ENCODE peak calls at places on chromosomes 16 and 17, in seven cellular contexts. S is A549, B is heart right ventricle, D is AML-193, P is IMR-90, O is T follicular helper cell, H is aorta. N is an unnamed sample.

GRCh38 chr16:87607223-87607622 is 4.9 kb downstream of the JPH3 start:
- DNase-seq in S (no peak), P (no peak), O (no peak), H (peak), B (no peak), D (no peak), N (no peak)

GRCh38 chr17:48539177-48539576 is 5.7 kb downstream of the HOXB2 start:
- DNase-seq in P (peak), S (no peak), D (no peak), H (no peak), O (no peak), B (no peak), N (peak)

GRCh38 chr17:35132099-35132498 is 10.0 kb downstream of the NLE1 start:
- DNase-seq in P (no peak), D (no peak), B (no peak), H (no peak), O (no peak), S (no peak), N (no peak)

GRCh38 chr16:13067648-13068047 is 166.2 kb downstream of the SHISA9 start:
- DNase-seq in H (no peak), S (no peak), P (no peak), B (no peak), D (no peak), O (no peak), N (no peak)

GRCh38 chr16:31869511-31870201 is 4.0 kb upstream of the ZNF267 start:
- DNase-seq in P (peak), B (peak), O (peak), D (peak), H (peak), S (no peak), N (peak)

GRCh38 chr17:75094871-75095399 is 7.2 kb downstream of the SLC16A5 start:
- DNase-seq in O (no peak), H (no peak), D (no peak), S (no peak), B (no peak), P (no peak), N (no peak)

GRCh38 chr17:69524854-69525253 is 110.4 kb downstream of the MAP2K6 start:
- DNase-seq in B (no peak), D (no peak), S (peak), P (no peak), H (no peak), O (no peak), N (no peak)

GRCh38 chr17:37342589-37342988 is 33.2 kb upstream of the C17orf78 start:
- DNase-seq in S (no peak), O (no peak), B (no peak), H (no peak), D (no peak), P (no peak), N (no peak)

GRCh38 chr17:18253947-18254821 is 4.4 kb downstream of the FLII start:
- DNase-seq in O (no peak), H (no peak), S (no peak), P (no peak), D (no peak), B (no peak), N (no peak)

GRCh38 chr16:69276143-69277115 is 34.7 kb upstream of the VPS4A start:
- DNase-seq in D (no peak), H (peak), B (peak), P (peak), O (no peak), S (no peak), N (peak)

GRCh38 chr17:61580502-61580901 is 10.5 kb downstream of the NACA2 start:
- DNase-seq in S (no peak), P (no peak), H (no peak), D (no peak), O (no peak), B (no peak), N (no peak)

GRCh38 chr16:85309656-85310587 is 197.7 kb upstream of the CIBAR2 start:
- DNase-seq in O (no peak), P (no peak), D (peak), B (no peak), H (peak), S (no peak), N (no peak)

GRCh38 chr16:88774544-88775393 is 10.3 kb downstream of the PIEZO1 start:
- DNase-seq in H (no peak), S (no peak), O (no peak), B (no peak), P (no peak), D (no peak), N (no peak)

GRCh38 chr17:7296189-7296861 is 1.9 kb upstream of the YBX2 start:
- DNase-seq in O (peak), S (peak), P (peak), B (peak), H (peak), D (peak), N (peak)

GRCh38 chr17:17502741-17503565 is 6.8 kb upstream of the RASD1 start:
- DNase-seq in B (no peak), D (no peak), H (peak), S (no peak), O (no peak), P (no peak), N (no peak)

GRCh38 chr16:85166281-85166680 is 54.0 kb upstream of the CIBAR2 start:
- DNase-seq in O (no peak), B (no peak), S (no peak), P (peak), H (no peak), D (no peak), N (no peak)

GRCh38 chr17:64084940-64085649 is 44.8 kb downstream of the ERN1 start:
- DNase-seq in P (no peak), O (no peak), D (no peak), S (no peak), H (no peak), B (no peak), N (no peak)

GRCh38 chr16:73063854-73064226 is 15.9 kb upstream of the ZFHX3 start:
- DNase-seq in P (no peak), B (no peak), D (no peak), S (no peak), H (peak), O (no peak), N (no peak)

GRCh38 chr17:75822119-75822799 is 21.9 kb downstream of the UNC13D start:
- DNase-seq in H (no peak), O (no peak), D (no peak), P (no peak), S (no peak), B (no peak), N (no peak)

GRCh38 chr17:37025847-37026533 is 77.2 kb downstream of the AATF start:
- DNase-seq in P (no peak), O (no peak), S (no peak), B (no peak), H (no peak), D (no peak), N (no peak)

GRCh38 chr17:81325057-81325973 is 30.2 kb upstream of the SLC38A10 start:
- DNase-seq in P (no peak), H (no peak), S (no peak), O (no peak), D (no peak), B (no peak), N (no peak)